ENCODE peak calls at places on chromosomes 5 and 9, in seven cellular contexts. E is mesendoderm, Z is IMR-90, T is neuronal stem cell, C is H1, I is mesenchymal stem cell, V is H9. R is an unnamed sample. For H3K4me1, the result is how much of the 10 kb centered on the place peaks cover.

GRCh38 chr9:109579191-109579948 is 81.3 kb upstream of the PTPN3 start:
- DNase-seq in T (no peak), Z (peak), E (no peak), I (peak), V (no peak), C (no peak), R (no peak)

GRCh38 chr5:23235246-23235645 is 272.2 kb upstream of the PRDM9 start:
- DNase-seq in E (peak), T (no peak), V (no peak), C (no peak), Z (no peak), I (no peak), R (no peak)

GRCh38 chr5:40904205-40904993 is 4.9 kb upstream of the C7 start:
- DNase-seq in E (peak), I (peak), Z (peak), T (peak), V (peak), C (peak), R (peak)

GRCh38 chr9:21317956-21318923 is 13.1 kb upstream of the IFNA5 start:
- DNase-seq in T (peak), E (peak), V (no peak), C (no peak), I (peak), Z (peak), R (peak)

GRCh38 chr5:136998864-136999263 is 500.3 kb downstream of the SPOCK1 start:
- DNase-seq in E (no peak), I (no peak), Z (no peak), T (no peak), C (no peak), V (no peak), R (no peak)

GRCh38 chr9:33737811-33738606 is 57.4 kb upstream of the PRSS3 start:
- DNase-seq in E (peak), Z (peak), C (peak), I (peak), V (peak), T (peak), R (peak)

GRCh38 chr9:130266236-130267098 is 907 bp downstream of the HMCN2 start:
- DNase-seq in I (no peak), T (no peak), E (peak), C (peak), V (peak), Z (no peak), R (peak)

GRCh38 chr9:17005085-17005484 is 129.8 kb upstream of the CNTLN start:
- DNase-seq in V (peak), I (peak), C (no peak), T (no peak), E (peak), Z (peak), R (no peak)

GRCh38 chr9:35538361-35539234 is 48.7 kb downstream of the RUSC2 start:
- DNase-seq in V (peak), C (peak), I (peak), Z (peak), T (peak), E (peak), R (peak)

GRCh38 chr9:78004478-78005229 is 27.0 kb downstream of the GNAQ start:
- DNase-seq in Z (peak), C (no peak), T (no peak), V (no peak), I (no peak), E (no peak), R (peak)

GRCh38 chr5:16983022-16983639 is 47.0 kb upstream of the MYO10 start:
- DNase-seq in E (no peak), V (no peak), C (no peak), Z (no peak), I (peak), T (no peak), R (no peak)

GRCh38 chr5:16981700-16982099 is 45.6 kb upstream of the MYO10 start:
- DNase-seq in Z (no peak), V (no peak), I (no peak), T (no peak), C (no peak), E (no peak), R (no peak)

GRCh38 chr5:16978296-16978695 is 42.2 kb upstream of the MYO10 start:
- DNase-seq in V (no peak), T (no peak), C (no peak), E (no peak), Z (no peak), I (no peak), R (no peak)

GRCh38 chr5:16983972-16984371 is 47.9 kb upstream of the MYO10 start:
- DNase-seq in Z (no peak), E (peak), V (no peak), I (no peak), T (no peak), C (no peak), R (no peak)

GRCh38 chr5:16980983-16981382 is 44.9 kb upstream of the MYO10 start:
- DNase-seq in E (no peak), V (no peak), C (no peak), I (peak), T (no peak), Z (peak), R (no peak)
- H3K18ac ChIP-seq in E (no peak), V (no peak), C (no peak), I (no peak), T (no peak), Z (no peak), R (no peak)

GRCh38 chr9:119902611-119903010 is 533.4 kb upstream of the BRINP1 start:
- DNase-seq in V (no peak), E (no peak), C (no peak), Z (no peak), T (no peak), I (no peak), R (no peak)

DNA sequence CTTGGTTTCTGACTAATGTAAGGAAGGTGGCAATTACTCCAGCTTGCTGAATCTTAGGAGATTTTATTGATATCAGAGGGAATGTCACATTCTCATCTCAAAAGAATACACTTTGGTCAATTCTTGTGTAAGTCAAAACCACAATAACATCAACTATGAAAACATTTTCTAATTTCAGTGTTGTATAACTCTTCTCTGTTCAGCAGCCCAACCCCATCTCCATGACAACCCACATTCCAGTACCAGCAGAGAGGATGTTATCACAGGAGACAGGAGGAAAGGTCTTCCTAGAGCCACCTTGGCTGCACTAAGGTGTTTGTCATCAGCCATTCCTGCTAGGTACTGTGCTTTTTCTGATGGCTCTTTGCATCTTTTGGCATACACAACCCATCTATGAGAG is 529.1 kb upstream of the BRINP1 start:
- DNase-seq in Z (no peak), E (no peak), C (no peak), I (no peak), T (no peak), V (no peak), R (peak)
- H3K4me1 ChIP-seq in Z (under half), E (under half), C (under half), I (under half), T (under half), V (under half), R (under half)

DNA sequence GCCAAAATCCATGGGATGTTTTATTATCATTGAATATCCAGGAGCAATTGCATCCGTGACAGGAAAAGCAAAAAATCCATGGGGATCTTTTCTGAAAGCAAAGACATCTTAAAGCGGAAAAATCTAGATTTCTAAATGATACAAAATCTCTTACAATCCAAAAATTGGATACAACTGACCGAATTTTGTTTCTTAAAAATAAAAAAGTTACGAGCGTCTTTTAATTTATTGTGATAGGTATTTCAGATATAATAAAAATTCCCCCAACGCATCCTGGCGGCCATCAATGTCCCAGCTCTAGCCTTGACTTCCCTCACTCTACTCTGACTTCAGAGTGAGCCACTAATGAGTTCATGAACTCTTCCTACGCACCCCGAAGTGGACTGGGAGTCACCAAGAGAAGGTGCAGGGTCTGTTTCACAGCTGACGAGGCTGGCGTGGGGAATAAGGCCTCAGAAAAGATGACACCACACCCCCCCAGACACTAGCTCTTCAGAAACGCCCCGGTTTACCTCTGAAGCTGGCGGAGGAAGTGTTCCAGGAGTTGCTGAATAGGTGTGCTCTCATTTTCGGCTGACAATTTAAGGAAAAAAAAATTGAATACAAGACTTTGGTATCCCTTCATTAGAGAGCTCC is 3.4 kb downstream of the BRD9 start:
- DNase-seq in I (no peak), V (no peak), E (no peak), Z (no peak), T (no peak), C (no peak), R (no peak)
- H3K18ac ChIP-seq in I (no peak), V (no peak), E (no peak), Z (no peak), T (no peak), C (no peak), R (no peak)

GRCh38 chr9:137228968-137229896 is 1.5 kb upstream of the SLC34A3 start:
- DNase-seq in E (no peak), I (no peak), T (no peak), V (no peak), Z (no peak), C (no peak), R (no peak)
- H3K4me1 ChIP-seq in E (under half), I (under half), T (under half), V (under half), Z (under half), C (under half), R (under half)

GRCh38 chr9:87890866-87891265 is 8.2 kb downstream of the SPATA31E1 start:
- DNase-seq in C (peak), T (no peak), V (peak), I (no peak), E (no peak), Z (no peak), R (no peak)
- H3K18ac ChIP-seq in C (no peak), T (no peak), V (no peak), I (no peak), E (no peak), Z (no peak), R (no peak)